ENCODE peak calls at places on chromosomes 11 and 22, in eight cellular contexts. W is transverse colon, L is upper lobe of left lung, Y is adrenal gland, M is vagina, D is OCI-LY7, B is pancreas, A is A549. X is an unnamed sample.

GRCh38 chr11:80593981-80594380 is 1153.2 kb upstream of the TENM4 start:
- DNase-seq in W (peak; percentile 37), L (no peak), Y (no peak), M (no peak), D (no peak), B (no peak), A (peak; percentile 7), X (peak; percentile 15)

GRCh38 chr22:31329453-31330215 is 16.5 kb downstream of the PATZ1 start:
- DNase-seq in W (no peak), L (no peak), Y (no peak), M (no peak), D (no peak), B (no peak), A (no peak), X (no peak)

GRCh38 chr22:39266398-39267030 is 21.7 kb upstream of the PDGFB start:
- DNase-seq in W (no peak), L (no peak), Y (no peak), M (no peak), D (no peak), B (no peak), A (no peak), X (peak; percentile 34)

GRCh38 chr11:112837162-112837826 is 123.9 kb upstream of the NCAM1 start:
- DNase-seq in W (no peak), L (peak; percentile 6), Y (peak; percentile 23), M (no peak), D (no peak), B (no peak), A (peak; percentile 7), X (peak; percentile 57)

GRCh38 chr22:41507330-41508063 is 36.8 kb downstream of the POLR3H start:
- DNase-seq in W (no peak), L (peak; percentile 67), Y (no peak), M (no peak), D (no peak), B (no peak), A (no peak), X (no peak)

GRCh38 chr22:37633693-37634504 is 5.6 kb upstream of the SH3BP1 start:
- DNase-seq in W (peak; percentile 84), L (peak; percentile 93), Y (peak; percentile 69), M (no peak), D (peak; percentile 65), B (peak; percentile 47), A (no peak), X (peak; percentile 39)

GRCh38 chr11:78231962-78232459 is 43.3 kb downstream of the USP35 start:
- DNase-seq in W (no peak), L (no peak), Y (no peak), M (no peak), D (no peak), B (no peak), A (no peak), X (no peak)

GRCh38 chr11:67632982-67633755 is 3.4 kb upstream of the NUDT8 start:
- DNase-seq in W (no peak), L (no peak), Y (no peak), M (no peak), D (no peak), B (peak; percentile 11), A (no peak), X (no peak)

GRCh38 chr22:45578524-45579147 is 76.0 kb downstream of the FBLN1 start:
- DNase-seq in W (no peak), L (no peak), Y (no peak), M (no peak), D (no peak), B (no peak), A (no peak), X (no peak)

GRCh38 chr11:65058012-65058411 is 341 bp downstream of the NAALADL1 start:
- DNase-seq in W (no peak), L (peak; percentile 65), Y (no peak), M (no peak), D (no peak), B (no peak), A (no peak), X (no peak)

GRCh38 chr11:113805640-113806039 is 26.0 kb downstream of the CLDN25 start:
- DNase-seq in W (no peak), L (no peak), Y (no peak), M (no peak), D (no peak), B (no peak), A (no peak), X (no peak)

GRCh38 chr11:130318031-130318673 is 3.4 kb upstream of the ZBTB44 start:
- DNase-seq in W (no peak), L (no peak), Y (no peak), M (no peak), D (no peak), B (no peak), A (no peak), X (no peak)

GRCh38 chr11:64545605-64546004 is 45.4 kb upstream of the SLC22A12 start:
- DNase-seq in W (no peak), L (no peak), Y (peak; percentile 49), M (no peak), D (no peak), B (no peak), A (peak; percentile 76), X (no peak)

GRCh38 chr11:18312663-18313420 is 9.1 kb downstream of the HPS5 start:
- DNase-seq in W (no peak), L (no peak), Y (no peak), M (no peak), D (no peak), B (no peak), A (no peak), X (no peak)

GRCh38 chr22:26197427-26197826 is 28.2 kb downstream of the SEZ6L start:
- DNase-seq in W (no peak), L (no peak), Y (no peak), M (no peak), D (no peak), B (no peak), A (no peak), X (no peak)

GRCh38 chr11:19368726-19369364 is 128.1 kb upstream of the E2F8 start:
- DNase-seq in W (no peak), L (no peak), Y (no peak), M (no peak), D (peak; percentile 22), B (no peak), A (no peak), X (no peak)

GRCh38 chr11:58923300-58923788 is 15.9 kb upstream of the GLYATL1 start:
- DNase-seq in W (peak; percentile 21), L (no peak), Y (no peak), M (no peak), D (peak; percentile 67), B (no peak), A (peak; percentile 25), X (no peak)

GRCh38 chr11:73988227-73988626 is 5.6 kb upstream of the UCP2 start:
- DNase-seq in W (no peak), L (no peak), Y (no peak), M (no peak), D (no peak), B (no peak), A (no peak), X (no peak)

GRCh38 chr11:15852179-15852578 is 504.2 kb downstream of the SOX6 start:
- DNase-seq in W (peak; percentile 36), L (no peak), Y (no peak), M (no peak), D (no peak), B (no peak), A (peak; percentile 27), X (no peak)

GRCh38 chr11:76665921-76666351 is 4.6 kb downstream of the LRRC32 start:
- DNase-seq in W (peak; percentile 5), L (no peak), Y (no peak), M (no peak), D (peak; percentile 51), B (no peak), A (no peak), X (no peak)

GRCh38 chr11:76667271-76667818 is 3.2 kb downstream of the LRRC32 start:
- DNase-seq in W (peak; percentile 4), L (no peak), Y (no peak), M (no peak), D (peak; percentile 72), B (no peak), A (no peak), X (no peak)

GRCh38 chr11:76666408-76666807 is 4.1 kb downstream of the LRRC32 start:
- DNase-seq in W (peak; percentile 14), L (peak; percentile 71), Y (no peak), M (no peak), D (peak; percentile 27), B (no peak), A (no peak), X (no peak)

GRCh38 chr11:76667856-76668255 is 2.7 kb downstream of the LRRC32 start:
- DNase-seq in W (peak; percentile 6), L (no peak), Y (no peak), M (no peak), D (no peak), B (no peak), A (no peak), X (no peak)

DNA sequence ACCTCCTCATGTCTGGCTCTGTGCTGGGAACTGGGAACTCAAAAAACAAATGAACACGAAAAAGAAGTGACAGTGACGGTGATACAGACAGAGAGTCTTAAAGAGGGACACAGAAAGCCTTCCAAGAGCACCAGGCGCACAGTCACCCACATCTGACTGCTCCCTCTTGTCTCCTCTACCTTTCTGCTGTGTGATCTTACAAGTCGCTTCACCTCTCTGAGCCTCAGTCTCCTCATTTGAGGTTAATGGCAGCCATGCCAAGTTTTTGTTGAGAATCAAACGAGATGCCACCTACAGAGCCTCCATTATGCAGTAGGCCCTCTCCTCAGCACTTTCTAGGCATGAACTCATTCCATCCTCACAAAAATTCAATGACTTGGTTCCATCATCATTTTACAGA is 3.7 kb downstream of the LRRC32 start:
- DNase-seq in W (no peak), L (no peak), Y (no peak), M (no peak), D (no peak), B (no peak), A (no peak), X (no peak)
- H3K27ac ChIP-seq in W (no peak overlapping the region), L (peak overlapping the region; percentile 89), Y (no peak overlapping the region), M (peak overlapping the region; percentile 86), D (peak overlapping the region; percentile 76), B (no peak overlapping the region), A (no peak overlapping the region), X (no peak overlapping the region)

DNA sequence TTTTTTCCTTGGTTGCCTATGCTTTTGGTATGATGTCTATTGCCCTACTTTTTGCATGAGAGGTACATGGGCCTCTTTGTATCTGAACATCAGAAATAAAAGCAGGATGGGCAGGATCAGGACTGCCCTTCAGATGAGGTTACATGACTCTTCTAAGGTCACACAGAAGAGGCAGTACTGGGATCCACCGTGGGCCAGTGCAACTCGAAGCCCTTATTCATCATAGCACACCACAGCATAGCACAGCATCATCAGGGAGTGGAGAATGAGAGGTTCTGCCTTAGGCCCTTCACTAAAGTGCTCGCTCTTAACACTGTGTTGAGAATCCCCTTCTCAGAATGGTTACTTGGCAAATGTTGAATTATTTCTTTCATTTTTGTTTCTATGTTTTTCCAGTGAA is 88.3 kb downstream of the C22orf31 start:
- DNase-seq in W (no peak), L (no peak), Y (no peak), M (no peak), D (no peak), B (no peak), A (no peak), X (no peak)
- H3K27ac ChIP-seq in W (no peak overlapping the region), L (no peak overlapping the region), Y (no peak overlapping the region), M (no peak overlapping the region), D (no peak overlapping the region), B (no peak overlapping the region), A (no peak overlapping the region), X (no peak overlapping the region)

GRCh38 chr11:95762513-95762912 is 27.1 kb downstream of the FAM76B start:
- DNase-seq in W (no peak), L (no peak), Y (no peak), M (no peak), D (no peak), B (no peak), A (no peak), X (no peak)
- H3K27ac ChIP-seq in W (no peak overlapping the region), L (no peak overlapping the region), Y (no peak overlapping the region), M (no peak overlapping the region), D (no peak overlapping the region), B (no peak overlapping the region), A (no peak overlapping the region), X (no peak overlapping the region)

GRCh38 chr11:33774356-33775063 is at the start of gene FBXO3:
- DNase-seq in W (peak; percentile 91), L (peak; percentile 95), Y (peak; percentile 90), M (no peak), D (peak; percentile 93), B (peak; percentile 88), A (peak; percentile 79), X (peak; percentile 86)
- H3K27ac ChIP-seq in W (peak within 1 kb of the TSS; percentile 83), L (peak within 1 kb of the TSS; percentile 83), Y (no peak within 1 kb of the TSS), M (peak within 1 kb of the TSS; percentile 88), D (no peak within 1 kb of the TSS), B (peak within 1 kb of the TSS; percentile 75), A (peak within 1 kb of the TSS; percentile 90), X (peak within 1 kb of the TSS; percentile 78)

X was measured in substantia nigra.